ENCODE peak calls at places on chromosomes 5 and 9, in five cellular contexts. X, G, P, D and J are unnamed samples.

GRCh38 chr9:133583111-133583510 is 26.1 kb downstream of the FAM163B start:
- DNase-seq in X (no peak), G (no peak), P (no peak), D (no peak), J (no peak)

GRCh38 chr5:151086905-151087360 is 6.1 kb upstream of the TNIP1 start:
- DNase-seq in X (peak), G (no peak), P (no peak), D (peak), J (no peak)

GRCh38 chr9:94980947-94981632 is 254.6 kb downstream of the AOPEP start:
- DNase-seq in X (no peak), G (peak), P (no peak), D (no peak), J (no peak)

GRCh38 chr9:91557352-91557751 is 133.7 kb upstream of the NFIL3 start:
- DNase-seq in X (peak), G (no peak), P (no peak), D (no peak), J (peak)

GRCh38 chr5:124481419-124481818 is 265.0 kb downstream of the ZNF608 start:
- DNase-seq in X (no peak), G (no peak), P (no peak), D (no peak), J (no peak)

GRCh38 chr5:56616454-56617160 is 198.7 kb upstream of the MAP3K1 start:
- DNase-seq in X (no peak), G (no peak), P (no peak), D (no peak), J (no peak)

GRCh38 chr9:2597483-2597882 is 24.1 kb upstream of the VLDLR start:
- DNase-seq in X (peak), G (no peak), P (no peak), D (no peak), J (no peak)

GRCh38 chr5:136563489-136563888 is 198.1 kb upstream of the TRPC7 start:
- DNase-seq in X (no peak), G (peak), P (no peak), D (no peak), J (no peak)

GRCh38 chr5:98464737-98465330 is 308.6 kb upstream of the RGMB start:
- DNase-seq in X (no peak), G (no peak), P (no peak), D (no peak), J (no peak)

GRCh38 chr5:128378636-128379035 is 159.4 kb downstream of the FBN2 start:
- DNase-seq in X (peak), G (no peak), P (no peak), D (no peak), J (no peak)

GRCh38 chr9:127700140-127700539 is 6.6 kb upstream of the CFAP157 start:
- DNase-seq in X (no peak), G (no peak), P (no peak), D (no peak), J (no peak)

GRCh38 chr5:76831108-76831447 is 12.2 kb downstream of the F2RL1 start:
- DNase-seq in X (peak), G (no peak), P (no peak), D (peak), J (peak)

GRCh38 chr5:131641494-131641893 is 6.5 kb upstream of the RAPGEF6 start:
- DNase-seq in X (no peak), G (no peak), P (no peak), D (no peak), J (no peak)

GRCh38 chr5:123705741-123706140 is 193.8 kb downstream of the CSNK1G3 start:
- DNase-seq in X (peak), G (no peak), P (no peak), D (no peak), J (peak)

GRCh38 chr5:151134228-151134627 is 23.4 kb downstream of the ANXA6 start:
- DNase-seq in X (no peak), G (no peak), P (no peak), D (no peak), J (peak)

GRCh38 chr5:41201082-41201772 is 12.1 kb downstream of the C6 start:
- DNase-seq in X (no peak), G (no peak), P (no peak), D (no peak), J (no peak)

GRCh38 chr5:60077292-60077691 is 183.8 kb upstream of the PDE4D start:
- DNase-seq in X (no peak), G (no peak), P (no peak), D (no peak), J (no peak)

GRCh38 chr9:136687721-136688223 is 515 bp upstream of the AGPAT2 start:
- DNase-seq in X (no peak), G (no peak), P (no peak), D (no peak), J (no peak)
- H3K23ac ChIP-seq in X (no peak), G (no peak), P (no peak), D (no peak), J (no peak)

DNA sequence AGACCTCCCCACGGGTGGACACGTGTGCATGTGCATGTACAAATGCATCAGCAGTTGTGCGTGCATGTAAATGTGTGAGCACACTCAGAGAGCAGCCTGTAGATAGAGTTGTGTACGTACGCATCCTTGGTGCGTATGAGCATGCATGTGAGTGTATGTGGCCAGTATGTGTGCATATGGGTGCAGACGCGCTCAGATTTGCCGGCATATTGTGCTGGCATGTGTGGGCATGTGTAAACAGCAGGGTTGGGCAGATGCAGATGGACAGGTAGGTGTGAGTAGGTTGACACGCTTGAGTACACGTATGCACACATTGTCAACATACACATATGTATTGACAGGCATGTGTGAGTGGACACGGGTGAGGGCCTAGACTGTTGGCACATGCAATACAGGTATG is 56.5 kb downstream of the LMX1B start:
- DNase-seq in X (no peak), G (no peak), P (no peak), D (no peak), J (no peak)
- H3K23ac ChIP-seq in X (no peak), G (no peak), P (no peak), D (no peak), J (no peak)

GRCh38 chr5:168882283-168882682 is 303.1 kb upstream of the PANK3 start:
- DNase-seq in X (no peak), G (no peak), P (no peak), D (no peak), J (no peak)
- H3K23ac ChIP-seq in X (no peak), G (no peak), P (no peak), D (no peak), J (no peak)

DNA sequence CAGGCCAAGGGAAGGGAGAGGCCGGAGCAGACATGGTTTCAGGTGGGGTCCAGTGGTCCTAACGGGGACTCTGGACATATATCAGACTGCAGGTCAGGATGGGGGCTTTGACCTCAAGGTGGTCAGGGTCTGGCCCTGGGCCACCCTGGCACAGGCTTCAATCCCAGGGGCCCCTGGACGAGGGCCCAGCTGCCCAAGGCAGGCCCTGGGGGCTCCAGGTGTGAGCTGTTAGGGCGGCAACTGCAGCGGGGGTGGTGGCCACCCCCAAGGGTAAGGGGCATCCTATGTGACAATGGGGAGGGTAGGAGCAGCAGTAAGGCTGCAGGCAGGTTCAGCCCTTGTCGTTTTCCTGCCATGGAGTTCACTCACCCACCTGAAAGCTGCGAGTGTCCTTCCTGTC is 45.4 kb upstream of the CLPTM1L start:
- DNase-seq in X (no peak), G (no peak), P (no peak), D (no peak), J (no peak)
- H3K23ac ChIP-seq in X (no peak), G (no peak), P (no peak), D (no peak), J (no peak)

GRCh38 chr9:110971234-110971633 is 67.0 kb downstream of the LPAR1 start:
- DNase-seq in X (no peak), G (no peak), P (no peak), D (no peak), J (no peak)
- H3K23ac ChIP-seq in X (peak), G (no peak), P (no peak), D (no peak), J (no peak)

GRCh38 chr5:139855946-139856540 is 60.4 kb downstream of the PSD2 start:
- DNase-seq in X (no peak), G (no peak), P (no peak), D (no peak), J (no peak)
- H3K23ac ChIP-seq in X (no peak), G (no peak), P (no peak), D (no peak), J (no peak)

GRCh38 chr9:89382026-89382986 is 64.0 kb downstream of the SECISBP2 start:
- DNase-seq in X (no peak), G (no peak), P (no peak), D (no peak), J (no peak)

GRCh38 chr9:89384783-89385182 is 66.5 kb downstream of the SECISBP2 start:
- DNase-seq in X (no peak), G (no peak), P (no peak), D (no peak), J (no peak)

GRCh38 chr9:89386206-89386605 is 67.9 kb downstream of the SECISBP2 start:
- DNase-seq in X (no peak), G (no peak), P (no peak), D (no peak), J (no peak)

GRCh38 chr9:89383030-89383720 is 64.9 kb downstream of the SECISBP2 start:
- DNase-seq in X (no peak), G (no peak), P (no peak), D (no peak), J (no peak)

DNA sequence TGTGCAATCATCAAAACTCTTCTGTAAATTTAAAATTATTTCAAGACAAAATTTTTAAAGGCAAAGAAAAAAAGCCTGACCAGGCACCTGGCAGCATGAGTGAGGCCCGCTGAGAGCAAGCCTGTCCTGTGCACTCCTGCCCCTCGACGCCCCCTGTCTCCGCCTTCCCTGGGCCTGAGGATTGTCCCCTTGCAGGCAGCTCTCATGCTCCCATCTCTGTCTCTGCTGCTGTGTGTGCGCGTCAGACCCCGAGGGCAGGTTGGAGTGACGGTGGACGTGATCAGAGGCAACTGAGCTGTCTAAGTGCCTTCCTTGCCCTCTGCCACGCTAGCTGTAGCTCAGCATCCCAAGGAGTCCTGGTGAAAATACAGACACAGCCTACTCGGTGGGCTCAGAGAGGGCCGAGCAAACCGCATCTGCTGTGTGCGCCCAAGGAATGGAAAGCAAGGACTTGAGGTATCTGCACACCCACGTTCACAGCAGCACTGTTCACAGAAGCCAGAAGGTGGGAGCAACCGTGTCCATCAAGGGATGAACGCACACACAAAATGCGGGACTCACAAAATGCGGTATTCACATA is 65.5 kb downstream of the SECISBP2 start:
- DNase-seq in X (no peak), G (no peak), P (no peak), D (no peak), J (no peak)
- H3K23ac ChIP-seq in X (no peak), G (no peak), P (no peak), D (no peak), J (no peak)

DNA sequence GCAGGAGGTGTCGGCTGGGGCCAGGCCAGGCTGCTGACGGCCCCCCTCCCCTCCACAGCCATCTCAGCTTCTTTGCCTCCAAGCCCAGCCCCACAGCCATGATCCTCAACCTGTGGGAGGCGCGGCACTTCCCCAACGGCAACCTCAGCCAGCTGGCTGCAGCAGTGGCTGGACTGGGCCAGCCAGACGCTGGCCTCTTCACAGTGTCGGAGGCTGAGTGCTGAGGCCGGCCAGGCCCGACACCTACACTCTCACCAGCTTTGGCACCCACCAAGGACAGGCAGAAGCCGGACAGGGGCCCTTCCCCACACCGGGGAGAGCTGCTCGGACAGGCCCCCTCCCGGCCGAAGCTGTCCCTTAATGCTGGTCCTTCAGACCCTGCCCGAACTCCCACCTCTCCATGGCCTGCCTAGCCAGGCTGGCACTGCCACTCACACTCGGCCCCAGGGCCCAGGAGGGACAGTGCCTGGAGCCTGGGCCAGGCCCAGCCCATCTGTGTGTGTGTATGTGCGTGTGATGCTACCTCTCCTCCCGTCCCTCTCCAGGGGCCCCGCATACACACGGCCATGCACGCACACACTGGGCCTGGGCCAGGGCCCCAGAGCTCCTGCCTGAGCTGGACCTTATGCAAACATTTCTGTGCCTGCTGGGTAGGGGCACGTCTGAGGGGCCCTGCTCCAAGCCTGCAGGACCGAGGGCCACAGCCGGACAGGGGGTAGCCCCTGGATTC is 19.3 kb downstream of the HK3 start:
- DNase-seq in X (no peak), G (no peak), P (no peak), D (no peak), J (no peak)
- H3K23ac ChIP-seq in X (no peak), G (no peak), P (no peak), D (no peak), J (no peak)

DNA sequence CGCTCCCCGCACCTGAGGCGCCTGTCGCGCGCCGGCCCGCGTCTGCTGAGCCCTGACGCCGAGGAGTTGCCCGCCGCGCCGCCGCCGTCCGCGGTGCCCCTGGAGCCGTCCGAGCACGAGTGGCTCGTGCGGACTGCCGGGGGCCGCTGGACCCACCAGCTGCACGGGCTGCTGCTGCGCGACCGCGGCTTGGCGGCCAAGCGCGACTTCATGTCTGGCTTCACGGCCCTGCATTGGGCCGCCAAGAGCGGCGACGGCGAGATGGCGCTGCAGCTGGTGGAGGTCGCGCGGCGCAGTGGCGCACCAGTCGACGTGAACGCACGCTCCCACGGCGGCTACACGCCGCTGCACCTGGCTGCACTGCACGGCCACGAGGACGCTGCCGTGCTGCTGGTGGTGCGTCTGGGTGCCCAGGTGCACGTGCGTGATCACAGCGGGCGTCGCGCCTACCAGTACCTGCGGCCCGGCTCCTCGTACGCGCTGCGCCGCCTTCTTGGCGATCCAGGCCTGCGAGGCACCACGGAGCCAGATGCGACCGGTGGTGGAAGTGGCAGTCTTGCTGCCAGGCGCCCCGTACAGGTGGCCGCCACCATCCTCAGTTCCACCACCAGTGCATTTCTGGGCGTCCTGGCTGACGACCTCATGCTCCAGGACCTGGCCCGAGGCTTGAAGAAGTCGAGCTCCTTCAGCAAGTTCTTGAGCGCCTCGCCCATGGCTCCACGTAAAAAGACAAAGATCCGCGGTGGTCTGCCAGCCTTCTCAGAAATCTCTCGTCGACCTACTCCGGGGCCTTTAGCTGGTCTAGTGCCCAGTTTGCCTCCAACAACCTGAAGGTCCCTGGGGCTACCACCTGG is 1.6 kb downstream of the SOWAHA start:
- DNase-seq in X (no peak), G (peak), P (no peak), D (no peak), J (no peak)
- H3K23ac ChIP-seq in X (no peak), G (no peak), P (no peak), D (no peak), J (no peak)